ENCODE peak calls at places on chromosomes 4 and X, in five cellular contexts. One of them, this sample, is unnamed.

GRCh38 chr4:7660640-7661039 is 225.9 kb upstream of the PSAPL1 start:
- DNase-seq in activated effector memory CD4-positive, alpha-beta T cell treated with anti-CD3 and anti-CD28 coated beads, Interleukin-2, amount 50 U/mL, for 16 hours: no peak
- DNase-seq in Karpas-422: no peak
- DNase-seq in HuH-7: no peak
- DNase-seq in PC-9: no peak
- DNase-seq in this sample: no peak

GRCh38 chrX:123830309-123830708 is 29.5 kb upstream of the XIAP start:
- DNase-seq in activated effector memory CD4-positive, alpha-beta T cell treated with anti-CD3 and anti-CD28 coated beads, Interleukin-2, amount 50 U/mL, for 16 hours: no peak
- DNase-seq in Karpas-422: peak; percentile 43
- DNase-seq in HuH-7: peak; percentile 28
- DNase-seq in PC-9: no peak
- DNase-seq in this sample: no peak

GRCh38 chr4:26821677-26822503 is 38.8 kb upstream of the STIM2 start:
- DNase-seq in activated effector memory CD4-positive, alpha-beta T cell treated with anti-CD3 and anti-CD28 coated beads, Interleukin-2, amount 50 U/mL, for 16 hours: no peak
- DNase-seq in Karpas-422: peak; percentile 55
- DNase-seq in HuH-7: peak; percentile 65
- DNase-seq in PC-9: no peak
- DNase-seq in this sample: no peak

GRCh38 chr4:40402556-40402955 is 67.4 kb downstream of the CHRNA9 start:
- DNase-seq in activated effector memory CD4-positive, alpha-beta T cell treated with anti-CD3 and anti-CD28 coated beads, Interleukin-2, amount 50 U/mL, for 16 hours: no peak
- DNase-seq in Karpas-422: no peak
- DNase-seq in HuH-7: no peak
- DNase-seq in PC-9: peak; percentile 65
- DNase-seq in this sample: no peak

GRCh38 chrX:123084797-123085196 is 99.3 kb upstream of the GRIA3 start:
- DNase-seq in activated effector memory CD4-positive, alpha-beta T cell treated with anti-CD3 and anti-CD28 coated beads, Interleukin-2, amount 50 U/mL, for 16 hours: no peak
- DNase-seq in Karpas-422: no peak
- DNase-seq in HuH-7: no peak
- DNase-seq in PC-9: no peak
- DNase-seq in this sample: no peak

GRCh38 chr4:103375278-103375677 is 177.1 kb upstream of the CENPE start:
- DNase-seq in activated effector memory CD4-positive, alpha-beta T cell treated with anti-CD3 and anti-CD28 coated beads, Interleukin-2, amount 50 U/mL, for 16 hours: no peak
- DNase-seq in Karpas-422: no peak
- DNase-seq in HuH-7: no peak
- DNase-seq in PC-9: no peak
- DNase-seq in this sample: no peak

GRCh38 chr4:161828061-161828460 is 335.7 kb downstream of the FSTL5 start:
- DNase-seq in activated effector memory CD4-positive, alpha-beta T cell treated with anti-CD3 and anti-CD28 coated beads, Interleukin-2, amount 50 U/mL, for 16 hours: no peak
- DNase-seq in Karpas-422: no peak
- DNase-seq in HuH-7: no peak
- DNase-seq in PC-9: no peak
- DNase-seq in this sample: no peak

GRCh38 chr4:182842991-182843390 is 74.2 kb downstream of the DCTD start:
- DNase-seq in activated effector memory CD4-positive, alpha-beta T cell treated with anti-CD3 and anti-CD28 coated beads, Interleukin-2, amount 50 U/mL, for 16 hours: no peak
- DNase-seq in Karpas-422: no peak
- DNase-seq in HuH-7: no peak
- DNase-seq in PC-9: no peak
- DNase-seq in this sample: no peak

GRCh38 chr4:8537041-8537461 is 43.1 kb upstream of the GPR78 start:
- DNase-seq in activated effector memory CD4-positive, alpha-beta T cell treated with anti-CD3 and anti-CD28 coated beads, Interleukin-2, amount 50 U/mL, for 16 hours: no peak
- DNase-seq in Karpas-422: no peak
- DNase-seq in HuH-7: no peak
- DNase-seq in PC-9: peak; percentile 86
- DNase-seq in this sample: no peak